ENCODE peak calls at places on chromosomes 16 and 17, in six cellular contexts. I is Peyer's patch; G is NCI-H748 treated with DMSO at 0.1 percent for 48 hours; J is vagina; C is natural killer cell; Q is stimulated activated CD8-positive, alpha-beta memory T cell treated with anti-CD3 and anti-CD28 coated beads, Interleukin-15, amount 100 ng/mL, for 4 hours. V is an unnamed sample.

GRCh38 chr16:6625606-6626005 is 707.0 kb upstream of the RBFOX1 start:
- DNase-seq in J (no peak), Q (no peak), I (no peak), G (no peak), C (no peak), V (no peak)

GRCh38 chr17:74935048-74935447 is 650 bp upstream of the OTOP3 start:
- DNase-seq in J (no peak), I (no peak), C (no peak), Q (no peak), G (no peak), V (no peak)

GRCh38 chr17:75808905-75809621 is 24.5 kb downstream of the UNK start:
- DNase-seq in J (no peak), G (no peak), C (no peak), Q (no peak), I (no peak), V (no peak)

GRCh38 chr17:44279586-44280344 is 11.8 kb upstream of the SLC4A1 start:
- DNase-seq in G (no peak), C (peak), J (no peak), I (peak), Q (peak), V (peak)

GRCh38 chr17:59756236-59756818 is 48.9 kb downstream of the VMP1 start:
- DNase-seq in C (no peak), G (no peak), Q (no peak), J (no peak), I (no peak), V (no peak)

GRCh38 chr16:89119661-89120141 is 26.0 kb downstream of the ACSF3 start:
- DNase-seq in J (no peak), I (no peak), C (no peak), Q (no peak), G (no peak), V (no peak)

GRCh38 chr17:81135503-81136283 is 29.6 kb upstream of the PVALEF start:
- DNase-seq in I (no peak), Q (no peak), J (no peak), G (no peak), C (no peak), V (no peak)

GRCh38 chr17:45428954-45429337 is 3.7 kb downstream of the ARHGAP27 start:
- DNase-seq in C (no peak), I (peak), J (no peak), G (no peak), Q (no peak), V (no peak)

GRCh38 chr16:1707193-1707790 is 1.3 kb downstream of the MAPK8IP3 start:
- DNase-seq in C (no peak), J (no peak), G (no peak), I (no peak), Q (no peak), V (no peak)

GRCh38 chr16:86117756-86118155 is 218.8 kb downstream of the IRF8 start:
- DNase-seq in Q (no peak), C (no peak), I (no peak), J (no peak), G (no peak), V (no peak)

GRCh38 chr16:63877401-63877800 is 1244.5 kb downstream of the CDH11 start:
- DNase-seq in I (no peak), Q (no peak), G (no peak), J (no peak), C (no peak), V (no peak)